ENCODE peak calls at places on chromosomes 4 and X, in five cellular contexts. One of them, this sample, is unnamed.

GRCh38 chr4:16382571-16382970 is 156.3 kb upstream of the TAPT1 start:
- DNase-seq in HEK293T: no peak
- DNase-seq in H1: no peak
- DNase-seq in GM12878: no peak
- DNase-seq in HepG2: no peak
- DNase-seq in this sample: no peak

GRCh38 chr4:108045687-108046024 is 56.0 kb downstream of the HADH start:
- DNase-seq in HEK293T: no peak
- DNase-seq in H1: no peak
- DNase-seq in GM12878: no peak
- DNase-seq in HepG2: no peak
- DNase-seq in this sample: no peak

GRCh38 chr4:41160010-41160789 is 54.1 kb downstream of the APBB2 start:
- DNase-seq in HEK293T: no peak
- DNase-seq in H1: no peak
- DNase-seq in GM12878: no peak
- DNase-seq in HepG2: no peak
- DNase-seq in this sample: no peak

GRCh38 chr4:128574706-128575105 is 234.8 kb upstream of the JADE1 start:
- DNase-seq in HEK293T: peak
- DNase-seq in H1: peak
- DNase-seq in GM12878: peak
- DNase-seq in HepG2: peak
- DNase-seq in this sample: peak

GRCh38 chr4:4633431-4633830 is 91.6 kb upstream of the STX18 start:
- DNase-seq in HEK293T: no peak
- DNase-seq in H1: no peak
- DNase-seq in GM12878: no peak
- DNase-seq in HepG2: no peak
- DNase-seq in this sample: no peak

GRCh38 chrX:72316408-72317079 is 10.8 kb upstream of the CITED1 start:
- DNase-seq in HEK293T: no peak
- DNase-seq in H1: no peak
- DNase-seq in GM12878: no peak
- DNase-seq in HepG2: no peak
- DNase-seq in this sample: no peak

GRCh38 chr4:42150653-42151567 is 1.5 kb downstream of the BEND4 start:
- DNase-seq in HEK293T: peak
- DNase-seq in H1: peak
- DNase-seq in GM12878: no peak
- DNase-seq in HepG2: no peak
- DNase-seq in this sample: no peak

GRCh38 chr4:118351851-118352827 is 664 bp downstream of the PRSS12 start:
- DNase-seq in HEK293T: peak
- DNase-seq in H1: peak
- DNase-seq in GM12878: no peak
- DNase-seq in HepG2: peak
- DNase-seq in this sample: no peak

GRCh38 chrX:87017210-87017609 is 500.4 kb upstream of the KLHL4 start:
- DNase-seq in HEK293T: no peak
- DNase-seq in H1: no peak
- DNase-seq in GM12878: no peak
- DNase-seq in HepG2: no peak
- DNase-seq in this sample: no peak

GRCh38 chr4:9999956-10000551 is 21.2 kb downstream of the SLC2A9 start:
- DNase-seq in HEK293T: no peak
- DNase-seq in H1: no peak
- DNase-seq in GM12878: no peak
- DNase-seq in HepG2: no peak
- DNase-seq in this sample: no peak

GRCh38 chr4:180973894-180974293 is 1269.3 kb upstream of the TENM3 start:
- DNase-seq in HEK293T: no peak
- DNase-seq in H1: no peak
- DNase-seq in GM12878: no peak
- DNase-seq in HepG2: no peak
- DNase-seq in this sample: no peak

GRCh38 chrX:101009086-101009485 is 39.6 kb downstream of the ARL13A start:
- DNase-seq in HEK293T: no peak
- DNase-seq in H1: no peak
- DNase-seq in GM12878: no peak
- DNase-seq in HepG2: no peak
- DNase-seq in this sample: no peak

GRCh38 chrX:13669246-13669689 is 16.3 kb downstream of the TCEANC start:
- DNase-seq in HEK293T: no peak
- DNase-seq in H1: no peak
- DNase-seq in GM12878: peak
- DNase-seq in HepG2: peak
- DNase-seq in this sample: no peak

GRCh38 chr4:13367244-13367643 is 116.9 kb downstream of the RAB28 start:
- DNase-seq in HEK293T: no peak
- DNase-seq in H1: no peak
- DNase-seq in GM12878: no peak
- DNase-seq in HepG2: peak
- DNase-seq in this sample: no peak

GRCh38 chrX:130885996-130886395 is 17.0 kb downstream of the ENOX2 start:
- DNase-seq in HEK293T: no peak
- DNase-seq in H1: no peak
- DNase-seq in GM12878: no peak
- DNase-seq in HepG2: no peak
- DNase-seq in this sample: no peak

GRCh38 chr4:124143632-124144031 is 568.9 kb downstream of the ANKRD50 start:
- DNase-seq in HEK293T: no peak
- DNase-seq in H1: no peak
- DNase-seq in GM12878: no peak
- DNase-seq in HepG2: no peak
- DNase-seq in this sample: no peak

GRCh38 chrX:38820751-38821150 is 19.5 kb downstream of the MID1IP1 start:
- DNase-seq in HEK293T: no peak
- DNase-seq in H1: no peak
- DNase-seq in GM12878: no peak
- DNase-seq in HepG2: no peak
- DNase-seq in this sample: no peak

GRCh38 chrX:12447448-12448154 is 309.3 kb downstream of the FRMPD4 start:
- DNase-seq in HEK293T: no peak
- DNase-seq in H1: no peak
- DNase-seq in GM12878: no peak
- DNase-seq in HepG2: no peak
- DNase-seq in this sample: no peak
- TF ChIP-seq SUZ12 in HEK293T: no peak
- TF ChIP-seq SUZ12 in H1: no peak
- TF ChIP-seq SUZ12 in GM12878: no peak
- TF ChIP-seq SUZ12 in HepG2: no peak
- TF ChIP-seq SUZ12 in this sample: no peak

DNA sequence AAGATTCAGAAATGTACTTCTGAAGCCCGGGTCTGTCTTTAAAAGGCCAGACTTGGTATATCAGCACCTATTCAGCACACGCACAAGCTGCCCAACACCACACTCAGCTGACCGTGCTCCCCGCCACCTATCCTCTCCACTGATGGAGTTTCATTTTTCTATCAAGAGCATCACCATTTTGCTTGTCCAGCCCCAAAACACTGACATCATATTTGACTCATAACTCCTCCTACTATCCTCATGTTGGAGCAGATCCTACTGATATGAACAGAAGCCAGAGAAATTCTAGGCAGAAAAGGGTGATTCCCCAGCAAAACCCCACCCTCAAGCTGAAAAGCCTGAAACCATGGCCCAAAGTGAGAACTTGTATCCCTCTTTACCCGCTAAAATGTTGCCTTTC is 100.2 kb downstream of the SORBS2 start:
- DNase-seq in HEK293T: no peak
- DNase-seq in H1: no peak
- DNase-seq in GM12878: no peak
- DNase-seq in HepG2: no peak
- DNase-seq in this sample: no peak
- TF ChIP-seq SUZ12 in HEK293T: no peak
- TF ChIP-seq SUZ12 in H1: no peak
- TF ChIP-seq SUZ12 in GM12878: no peak
- TF ChIP-seq SUZ12 in HepG2: no peak
- TF ChIP-seq SUZ12 in this sample: no peak

DNA sequence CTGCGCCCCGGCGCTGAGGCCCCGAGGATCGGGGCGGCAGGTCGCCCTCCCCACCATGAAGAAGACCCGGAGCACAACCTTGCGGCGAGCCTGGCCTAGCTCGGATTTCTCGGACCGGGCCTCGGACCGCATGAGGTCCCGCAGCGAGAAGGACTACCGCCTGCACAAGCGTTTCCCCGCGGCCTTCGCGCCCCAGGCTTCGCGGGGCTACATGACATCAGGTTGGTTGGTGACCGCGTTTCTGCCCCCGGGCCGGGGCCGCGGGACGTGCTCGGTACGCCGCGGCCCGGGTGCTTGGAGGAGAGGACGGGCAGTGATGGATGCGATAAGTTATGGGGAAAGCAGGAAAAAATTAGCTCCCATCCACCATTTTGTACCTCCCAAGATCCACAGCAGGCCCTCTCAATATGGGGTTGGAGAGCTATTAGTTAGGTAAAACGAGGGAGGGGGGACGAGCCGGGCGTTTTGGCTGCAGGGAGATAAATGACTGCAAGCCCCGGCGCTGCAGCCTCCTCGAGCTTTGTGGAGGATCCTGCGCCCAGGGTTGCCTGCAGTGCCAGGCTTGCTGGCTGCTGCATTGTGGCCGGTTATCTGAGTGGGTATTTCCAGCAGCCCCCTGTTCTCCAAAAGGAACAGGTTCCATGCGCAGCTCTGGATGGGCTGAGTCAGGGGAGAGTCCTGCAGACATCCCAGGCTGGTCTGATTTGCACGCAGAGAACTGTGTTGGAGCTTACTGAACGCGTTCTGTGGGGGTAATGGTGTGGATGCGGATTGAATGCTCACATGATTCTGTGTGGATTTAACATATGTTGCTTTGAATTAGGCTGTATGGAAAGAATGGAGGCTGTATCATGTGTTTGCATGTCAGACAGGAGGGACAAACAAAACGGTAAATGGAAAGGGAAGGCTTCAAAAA is 1.9 kb downstream of the STOX2 start:
- DNase-seq in HEK293T: peak
- DNase-seq in H1: peak
- DNase-seq in GM12878: no peak
- DNase-seq in HepG2: no peak
- DNase-seq in this sample: no peak
- TF ChIP-seq SUZ12 in HEK293T: no peak
- TF ChIP-seq SUZ12 in H1: peak
- TF ChIP-seq SUZ12 in GM12878: no peak
- TF ChIP-seq SUZ12 in HepG2: no peak
- TF ChIP-seq SUZ12 in this sample: no peak

DNA sequence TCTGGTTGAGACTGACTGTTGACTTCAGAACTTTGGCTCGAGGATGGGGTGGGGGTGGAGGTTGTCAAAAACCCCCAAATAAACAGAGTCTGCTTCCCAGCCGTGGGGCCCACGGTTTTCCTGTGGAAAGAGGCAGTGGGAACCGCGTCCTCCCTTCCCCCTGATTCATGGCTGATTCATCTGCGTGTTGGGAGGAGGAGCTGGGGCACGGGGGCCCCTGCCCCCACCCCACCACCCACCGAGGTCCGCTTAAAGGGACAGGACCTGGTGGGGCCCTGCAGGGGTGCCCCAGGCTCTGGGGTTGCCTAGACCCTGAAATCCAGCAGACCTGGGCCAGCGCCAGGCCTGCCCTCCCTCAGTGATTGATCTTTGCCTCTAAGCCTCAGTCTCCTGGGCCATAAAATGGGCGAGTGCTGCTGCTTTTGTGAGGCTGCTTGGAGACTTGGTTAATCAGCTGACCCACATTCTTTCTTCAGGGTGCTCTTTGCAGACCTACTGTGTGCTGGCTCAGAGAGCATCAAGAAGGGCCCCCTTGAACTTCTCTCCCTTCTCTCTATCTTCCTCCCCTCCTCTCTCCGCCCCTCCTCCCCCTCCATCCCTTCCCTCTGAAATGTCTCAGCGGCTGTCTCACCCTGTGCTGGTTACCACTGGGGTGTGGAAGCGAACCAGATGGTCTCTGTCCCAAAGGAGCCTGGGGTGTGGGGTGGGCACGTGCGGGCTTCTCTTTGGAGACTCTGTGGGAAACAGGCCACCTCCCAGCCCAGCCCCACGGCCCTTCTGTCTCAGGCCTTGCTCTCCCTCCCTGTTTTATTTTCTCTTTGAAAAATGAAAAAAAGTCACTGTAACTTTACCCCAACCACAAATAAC is 9.1 kb downstream of the HTRA3 start:
- DNase-seq in HEK293T: no peak
- DNase-seq in H1: no peak
- DNase-seq in GM12878: no peak
- DNase-seq in HepG2: no peak
- DNase-seq in this sample: no peak
- TF ChIP-seq SUZ12 in HEK293T: no peak
- TF ChIP-seq SUZ12 in H1: no peak
- TF ChIP-seq SUZ12 in GM12878: no peak
- TF ChIP-seq SUZ12 in HepG2: no peak
- TF ChIP-seq SUZ12 in this sample: no peak

GRCh38 chr4:186948361-186949291 is 225.0 kb upstream of the FAT1 start:
- DNase-seq in HEK293T: peak
- DNase-seq in H1: peak
- DNase-seq in GM12878: no peak
- DNase-seq in HepG2: no peak
- DNase-seq in this sample: no peak
- TF ChIP-seq SUZ12 in HEK293T: no peak
- TF ChIP-seq SUZ12 in H1: no peak
- TF ChIP-seq SUZ12 in GM12878: no peak
- TF ChIP-seq SUZ12 in HepG2: no peak
- TF ChIP-seq SUZ12 in this sample: no peak

GRCh38 chr4:94342713-94343112 is at the start of gene HPGDS:
- DNase-seq in HEK293T: no peak
- DNase-seq in H1: no peak
- DNase-seq in GM12878: no peak
- DNase-seq in HepG2: no peak
- DNase-seq in this sample: no peak
- TF ChIP-seq SUZ12 in HEK293T: no peak
- TF ChIP-seq SUZ12 in H1: no peak
- TF ChIP-seq SUZ12 in GM12878: no peak
- TF ChIP-seq SUZ12 in HepG2: no peak
- TF ChIP-seq SUZ12 in this sample: no peak